ENCODE peak calls at places on chromosomes 5 and 9, in five cellular contexts. X is HepG2, U is SK-N-SH, A is GM12878, E is K562. N is an unnamed sample.

GRCh38 chr5:169637085-169637855 is at the start of gene DOCK2:
- DNase-seq in E (peak), U (no peak), A (no peak), X (no peak), N (no peak)

GRCh38 chr5:32444946-32445758 is 612 bp upstream of the ZFR start:
- DNase-seq in E (peak), U (peak), X (no peak), A (no peak), N (no peak)

GRCh38 chr9:111161015-111161415 is 122.7 kb upstream of the LPAR1 start:
- DNase-seq in X (no peak), U (no peak), E (no peak), A (no peak), N (no peak)

GRCh38 chr5:14476791-14477435 is 104.7 kb upstream of the OTULINL start:
- DNase-seq in X (no peak), E (no peak), U (no peak), A (no peak), N (no peak)

GRCh38 chr9:93294011-93294410 is 110.1 kb downstream of the WNK2 start:
- DNase-seq in X (no peak), U (peak), E (no peak), A (no peak), N (peak)

GRCh38 chr9:89543621-89544279 is 45.8 kb upstream of the SEMA4D start:
- DNase-seq in A (no peak), U (no peak), E (no peak), X (no peak), N (no peak)

GRCh38 chr9:92610470-92611420 is 59.2 kb downstream of the IPPK start:
- DNase-seq in A (no peak), X (no peak), E (no peak), U (no peak), N (no peak)

GRCh38 chr5:150138551-150139265 is 16.9 kb downstream of the PDGFRB start:
- DNase-seq in X (peak), U (peak), E (no peak), A (no peak), N (no peak)

GRCh38 chr5:51104556-51104955 is 278.7 kb upstream of the ISL1 start:
- DNase-seq in X (peak), U (no peak), A (no peak), E (no peak), N (no peak)

GRCh38 chr5:66010476-66010875 is 84.1 kb downstream of the ERBIN start:
- DNase-seq in A (peak), U (no peak), E (no peak), X (no peak), N (no peak)

GRCh38 chr5:151694035-151694485 is 7.3 kb upstream of the SPARC start:
- DNase-seq in E (no peak), X (peak), A (no peak), U (no peak), N (no peak)

GRCh38 chr5:37791321-37791720 is 48.5 kb downstream of the GDNF start:
- DNase-seq in X (no peak), E (no peak), U (no peak), A (no peak), N (no peak)

GRCh38 chr5:29811914-29812679 is 1381.4 kb upstream of the CDH6 start:
- DNase-seq in E (peak), A (no peak), X (peak), U (no peak), N (no peak)

GRCh38 chr9:106403081-106403480 is 459.9 kb upstream of the ZNF462 start:
- DNase-seq in U (no peak), E (no peak), A (no peak), X (peak), N (no peak)

GRCh38 chr9:33506626-33507370 is 17.3 kb upstream of the ANKRD18B start:
- DNase-seq in E (peak), U (no peak), X (peak), A (no peak), N (no peak)

GRCh38 chr9:134294228-134295071 is 31.8 kb upstream of the RXRA start:
- DNase-seq in E (no peak), U (peak), A (no peak), X (no peak), N (no peak)

GRCh38 chr5:159752622-159753275 is 163.5 kb upstream of the ADRA1B start:
- DNase-seq in X (no peak), A (no peak), E (no peak), U (no peak), N (no peak)

GRCh38 chr9:27382989-27383388 is 86.0 kb upstream of the EQTN start:
- DNase-seq in A (no peak), X (no peak), U (no peak), E (no peak), N (no peak)

GRCh38 chr9:27125030-27125429 is 16.0 kb downstream of the TEK start:
- DNase-seq in X (no peak), U (no peak), E (no peak), A (no peak), N (no peak)

GRCh38 chr9:136686794-136687711 is at the start of gene AGPAT2:
- DNase-seq in A (no peak), X (no peak), E (peak), U (peak), N (peak)

GRCh38 chr5:171957591-171958251 is 48.7 kb downstream of the FBXW11 start:
- DNase-seq in X (peak), E (no peak), U (no peak), A (peak), N (no peak)

GRCh38 chr9:71772726-71773125 is 4.4 kb upstream of the CEMIP2 start:
- DNase-seq in X (no peak), A (no peak), U (no peak), E (no peak), N (no peak)

GRCh38 chr9:129885018-129885669 is 49.9 kb downstream of the USP20 start:
- DNase-seq in X (peak), U (no peak), A (peak), E (peak), N (peak)

GRCh38 chr5:73792687-73793320 is 166.8 kb downstream of the ARHGEF28 start:
- DNase-seq in A (peak), E (peak), U (peak), X (peak), N (peak)

GRCh38 chr5:52801329-52801728 is 13.6 kb downstream of the ITGA1 start:
- DNase-seq in U (no peak), A (no peak), E (peak), X (no peak), N (no peak)

GRCh38 chr5:108541816-108542215 is 159.9 kb upstream of the FBXL17 start:
- DNase-seq in E (no peak), U (no peak), X (no peak), A (no peak), N (no peak)

GRCh38 chr5:154610321-154611154 is 132.5 kb upstream of the HAND1 start:
- DNase-seq in U (peak), E (peak), A (peak), X (peak), N (peak)
- TF ChIP-seq FOXM1 in U (no peak), E (no peak), A (no peak), X (no peak), N (no peak)

DNA sequence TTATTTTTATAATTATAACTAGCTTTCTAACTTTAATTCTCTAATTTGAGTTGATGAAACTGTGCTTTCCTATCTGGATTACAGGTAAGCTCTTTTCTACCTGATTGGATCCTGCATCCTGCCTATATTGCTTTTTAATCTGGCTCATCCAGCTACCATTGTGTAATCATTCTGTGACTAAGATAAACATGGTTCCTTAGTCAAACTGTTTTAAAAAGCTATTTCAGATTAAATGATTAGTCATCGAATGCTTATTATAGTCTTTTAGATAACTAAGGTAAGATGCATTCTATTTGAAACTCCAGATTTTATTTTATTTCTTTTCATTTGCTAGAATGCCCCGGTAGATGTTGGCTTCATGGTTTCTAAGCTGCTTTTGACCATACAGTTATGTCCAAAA is 50.7 kb downstream of the ICE1 start:
- DNase-seq in A (no peak), X (no peak), U (no peak), E (no peak), N (no peak)
- TF ChIP-seq FOXM1 in A (no peak), X (no peak), U (no peak), E (no peak), N (no peak)

DNA sequence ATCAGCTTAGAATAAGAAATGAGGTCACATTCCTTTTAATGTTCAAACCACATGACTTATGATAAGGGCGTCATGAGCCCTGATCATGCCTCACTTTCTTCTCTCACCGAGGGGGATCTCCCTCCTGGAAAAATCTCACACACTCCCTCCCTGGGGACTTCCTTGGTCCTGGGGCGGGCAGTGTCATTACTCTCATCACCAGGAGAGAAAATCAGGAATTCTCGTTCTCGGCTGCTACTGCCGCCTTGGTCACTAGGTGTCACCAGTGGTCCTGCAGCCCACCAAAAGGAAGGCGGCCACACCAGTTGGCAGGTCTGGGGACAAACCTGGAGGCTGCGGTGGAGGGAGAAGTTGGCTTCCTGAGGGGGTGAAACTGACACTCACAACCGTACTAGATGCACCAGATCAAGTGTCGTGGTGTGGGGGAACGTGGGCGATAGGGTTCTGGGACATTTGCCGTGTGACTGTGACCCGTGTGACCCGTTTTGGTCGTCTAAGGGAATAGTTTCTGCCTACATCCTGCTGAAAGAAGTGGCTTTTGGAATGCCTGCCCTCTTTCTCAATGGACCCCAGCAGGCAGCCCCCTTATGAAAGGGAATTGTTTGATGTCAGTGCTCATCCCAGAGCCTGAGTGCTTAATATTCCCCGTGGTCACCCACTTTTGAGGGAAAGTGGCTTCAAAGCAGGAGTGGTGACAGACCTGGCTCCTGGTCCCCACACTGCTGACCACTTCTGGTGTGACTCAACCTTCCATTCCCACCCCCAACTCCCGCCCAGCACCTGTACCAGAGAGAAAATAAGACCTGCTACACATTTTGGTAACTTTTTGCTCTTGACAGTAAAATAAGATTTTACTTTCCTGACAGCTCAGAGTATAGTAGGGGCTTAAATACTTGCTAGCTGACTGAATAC is 63.2 kb downstream of the ACER2 start:
- DNase-seq in E (peak), X (peak), A (no peak), U (peak), N (peak)
- TF ChIP-seq FOXM1 in E (no peak), X (no peak), A (no peak), U (no peak), N (no peak)

DNA sequence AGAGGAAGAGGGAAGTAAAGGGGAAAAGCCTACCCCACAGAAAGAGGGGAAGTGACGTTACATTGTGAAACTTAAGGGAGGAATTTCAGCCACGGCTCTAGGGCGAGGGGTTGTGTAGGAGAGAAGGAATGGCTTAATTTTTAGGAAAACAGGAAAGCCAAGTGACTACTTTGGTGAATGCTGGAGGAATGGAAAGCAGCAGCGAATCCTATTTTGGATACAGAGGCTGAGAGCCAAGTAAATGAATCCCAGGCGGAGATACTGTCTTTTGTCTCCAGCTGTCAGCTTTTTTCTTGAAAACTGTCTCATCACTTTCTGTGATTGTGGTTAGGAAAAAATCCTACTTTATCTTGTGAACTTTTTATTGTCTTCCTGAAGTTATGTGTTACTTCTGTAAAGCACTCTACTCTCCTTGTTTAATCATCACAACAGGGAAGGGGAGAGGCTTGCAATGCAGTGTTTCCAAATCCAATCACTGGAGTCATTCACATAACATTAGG is 188.4 kb downstream of the TSSK1B start:
- DNase-seq in X (no peak), E (no peak), A (no peak), U (no peak), N (no peak)
- TF ChIP-seq FOXM1 in X (no peak), E (no peak), A (no peak), U (no peak), N (no peak)

DNA sequence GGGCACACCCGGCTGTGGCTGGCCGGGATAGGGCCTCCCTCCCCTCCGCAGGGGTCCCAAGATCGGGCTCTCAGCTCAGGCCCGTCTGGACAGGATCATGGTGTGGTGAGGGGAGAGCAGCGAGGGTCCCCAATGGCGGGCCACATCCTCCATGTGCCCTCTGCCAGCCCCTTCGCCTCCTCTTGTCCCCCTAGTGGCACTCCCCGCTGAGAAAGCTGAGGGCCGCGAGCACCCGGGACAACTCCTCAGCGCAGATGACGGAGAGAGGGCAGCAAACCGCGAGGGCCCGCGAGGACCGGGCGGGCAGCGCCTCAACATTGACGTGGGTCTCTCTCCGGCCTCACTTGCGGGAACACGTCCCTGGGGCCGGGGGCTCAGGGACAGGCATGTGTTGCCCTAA is 24.6 kb downstream of the NKD2 start:
- DNase-seq in E (no peak), U (peak), A (no peak), X (no peak), N (no peak)
- TF ChIP-seq FOXM1 in E (no peak), U (no peak), A (no peak), X (no peak), N (no peak)

GRCh38 chr9:114452219-114453169 is 52.8 kb downstream of the WHRN start:
- DNase-seq in X (no peak), E (no peak), A (no peak), U (no peak), N (no peak)
- TF ChIP-seq FOXM1 in X (no peak), E (no peak), A (no peak), U (no peak), N (no peak)

N was measured in HEK293T.